ENCODE peak calls at places on chromosomes 12 and 14, in eight cellular contexts. R, N, H, Z, V, K, I and U are unnamed samples.

GRCh38 chr12:26807292-26807691 is 25.7 kb downstream of the ITPR2 start:
- DNase-seq in R (no peak), N (no peak), H (no peak), Z (no peak), V (no peak), K (no peak), I (no peak), U (no peak)

GRCh38 chr12:112105891-112106290 is 2.7 kb downstream of the NAA25 start:
- DNase-seq in R (no peak), N (no peak), H (no peak), Z (no peak), V (no peak), K (no peak), I (no peak), U (no peak)

GRCh38 chr14:53609009-53609408 is 347.6 kb downstream of the BMP4 start:
- DNase-seq in R (no peak), N (no peak), H (no peak), Z (no peak), V (no peak), K (no peak), I (no peak), U (no peak)

GRCh38 chr12:51473947-51474346 is 49.3 kb downstream of the SLC4A8 start:
- DNase-seq in R (no peak), N (no peak), H (no peak), Z (no peak), V (no peak), K (no peak), I (no peak), U (no peak)

GRCh38 chr12:85814116-85814515 is 22.1 kb downstream of the RASSF9 start:
- DNase-seq in R (no peak), N (no peak), H (no peak), Z (no peak), V (no peak), K (no peak), I (peak), U (no peak)

GRCh38 chr14:69318241-69318640 is 58.3 kb downstream of the GALNT16 start:
- DNase-seq in R (no peak), N (no peak), H (no peak), Z (no peak), V (no peak), K (peak), I (no peak), U (no peak)

GRCh38 chr14:23470947-23471346 is 1.4 kb downstream of the NGDN start:
- DNase-seq in R (no peak), N (no peak), H (no peak), Z (no peak), V (no peak), K (no peak), I (no peak), U (no peak)

GRCh38 chr12:128387811-128388422 is 120.9 kb downstream of the TMEM132C start:
- DNase-seq in R (peak), N (peak), H (no peak), Z (no peak), V (no peak), K (peak), I (peak), U (no peak)

GRCh38 chr12:55705802-55706402 is 1.8 kb downstream of the ITGA7 start:
- DNase-seq in R (no peak), N (no peak), H (no peak), Z (no peak), V (no peak), K (peak), I (peak), U (no peak)

GRCh38 chr14:93402951-93403350 is 27.8 kb upstream of the UNC79 start:
- DNase-seq in R (no peak), N (no peak), H (no peak), Z (no peak), V (no peak), K (no peak), I (no peak), U (no peak)

GRCh38 chr12:110921262-110921661 is 883 bp upstream of the MYL2 start:
- DNase-seq in R (no peak), N (peak), H (no peak), Z (no peak), V (no peak), K (no peak), I (no peak), U (peak)

GRCh38 chr14:29637406-29637805 is 290.2 kb downstream of the PRKD1 start:
- DNase-seq in R (peak), N (no peak), H (no peak), Z (no peak), V (peak), K (no peak), I (peak), U (peak)

GRCh38 chr14:77800814-77801213 is 905 bp downstream of the ADCK1 start:
- DNase-seq in R (no peak), N (no peak), H (no peak), Z (no peak), V (no peak), K (no peak), I (no peak), U (no peak)